ENCODE peak calls at places on chromosome 11, in six cellular contexts. Y is cardiac fibroblast, F is mesenchymal stem cell, N is HEK293T, A is T-helper 9 cell, J is left ventricle myocardium superior. W is an unnamed sample.

GRCh38 chr11:120424970-120425332 is 86.6 kb upstream of the GRIK4 start:
- DNase-seq in Y (no peak), F (no peak), N (no peak), A (no peak), J (no peak), W (no peak)

GRCh38 chr11:115676206-115676605 is 172.0 kb upstream of the CADM1 start:
- DNase-seq in Y (no peak), F (no peak), N (no peak), A (no peak), J (no peak), W (no peak)

GRCh38 chr11:6405837-6406236 is 13.1 kb downstream of the APBB1 start:
- DNase-seq in Y (no peak), F (no peak), N (no peak), A (no peak), J (no peak), W (no peak)

GRCh38 chr11:117819096-117820040 is 5.2 kb downstream of the FXYD2 start:
- DNase-seq in Y (peak), F (peak), N (peak), A (no peak), J (peak), W (no peak)

GRCh38 chr11:43803766-43804165 is 76.9 kb upstream of the ALKBH3 start:
- DNase-seq in Y (no peak), F (no peak), N (no peak), A (no peak), J (no peak), W (no peak)

GRCh38 chr11:61888043-61888442 is 3.3 kb downstream of the FADS3 start:
- DNase-seq in Y (peak), F (peak), N (no peak), A (no peak), J (peak), W (no peak)

GRCh38 chr11:119716475-119717057 is 12.4 kb downstream of the NECTIN1 start:
- DNase-seq in Y (no peak), F (no peak), N (no peak), A (no peak), J (no peak), W (no peak)

GRCh38 chr11:86632499-86633269 is 39.7 kb downstream of the ME3 start:
- DNase-seq in Y (peak), F (peak), N (peak), A (no peak), J (no peak), W (no peak)

GRCh38 chr11:105202844-105203548 is 63.4 kb upstream of the CARD18 start:
- DNase-seq in Y (no peak), F (peak), N (no peak), A (no peak), J (no peak), W (no peak)

GRCh38 chr11:74633406-74634393 is 41.3 kb downstream of the POLD3 start:
- DNase-seq in Y (no peak), F (no peak), N (no peak), A (no peak), J (no peak), W (no peak)

GRCh38 chr11:82842019-82842418 is 58.2 kb downstream of the PRCP start:
- DNase-seq in Y (no peak), F (no peak), N (no peak), A (no peak), J (no peak), W (no peak)

GRCh38 chr11:35146074-35146521 is 7.1 kb downstream of the CD44 start:
- DNase-seq in Y (no peak), F (peak), N (no peak), A (no peak), J (no peak), W (peak)

GRCh38 chr11:68583047-68583446 is 101.3 kb upstream of the GAL start:
- DNase-seq in Y (peak), F (peak), N (no peak), A (no peak), J (no peak), W (no peak)

GRCh38 chr11:45484326-45484725 is 181.1 kb downstream of the CHST1 start:
- DNase-seq in Y (no peak), F (no peak), N (no peak), A (no peak), J (no peak), W (no peak)

GRCh38 chr11:78241475-78241874 is 52.8 kb downstream of the USP35 start:
- DNase-seq in Y (no peak), F (no peak), N (no peak), A (no peak), J (no peak), W (no peak)

GRCh38 chr11:104159356-104159755 is 4.6 kb downstream of the PDGFD start:
- DNase-seq in Y (no peak), F (peak), N (no peak), A (no peak), J (no peak), W (no peak)

W was measured in effector memory CD4-positive, alpha-beta T cell.